ENCODE peak calls at places on chromosomes 16 and 17, in five cellular contexts. One of them, this sample, is unnamed.

GRCh38 chr17:45692661-45693060 is 91.5 kb upstream of the CRHR1 start:
- DNase-seq in A549: no peak
- DNase-seq in adrenal gland: no peak
- DNase-seq in heart left ventricle: no peak
- DNase-seq in lower leg skin: no peak
- DNase-seq in this sample: no peak

GRCh38 chr17:69050999-69051775 is 9.5 kb downstream of the ABCA9 start:
- DNase-seq in lower leg skin: no peak
- DNase-seq in adrenal gland: no peak
- DNase-seq in heart left ventricle: no peak
- DNase-seq in A549: no peak
- DNase-seq in this sample: no peak

GRCh38 chr16:87229230-87230192 is 87.7 kb downstream of the C16orf95 start:
- DNase-seq in lower leg skin: no peak
- DNase-seq in A549: no peak
- DNase-seq in adrenal gland: no peak
- DNase-seq in heart left ventricle: no peak
- DNase-seq in this sample: no peak

GRCh38 chr17:46738544-46738943 is 79.9 kb downstream of the WNT3 start:
- DNase-seq in adrenal gland: no peak
- DNase-seq in lower leg skin: no peak
- DNase-seq in A549: no peak
- DNase-seq in heart left ventricle: no peak
- DNase-seq in this sample: no peak

GRCh38 chr16:347203-347602 is 5.3 kb downstream of the AXIN1 start:
- DNase-seq in A549: no peak
- DNase-seq in lower leg skin: no peak
- DNase-seq in adrenal gland: no peak
- DNase-seq in heart left ventricle: no peak
- DNase-seq in this sample: no peak

GRCh38 chr16:962901-963814 is 7.6 kb downstream of the LMF1 start:
- DNase-seq in A549: no peak
- DNase-seq in lower leg skin: no peak
- DNase-seq in adrenal gland: no peak
- DNase-seq in heart left ventricle: peak
- DNase-seq in this sample: no peak

GRCh38 chr17:40936437-40936971 is 942 bp downstream of the KRT23 start:
- DNase-seq in A549: no peak
- DNase-seq in lower leg skin: no peak
- DNase-seq in adrenal gland: no peak
- DNase-seq in heart left ventricle: no peak
- DNase-seq in this sample: peak

GRCh38 chr16:59192551-59193199 is 458.6 kb upstream of the GOT2 start:
- DNase-seq in heart left ventricle: no peak
- DNase-seq in A549: no peak
- DNase-seq in lower leg skin: no peak
- DNase-seq in adrenal gland: peak
- DNase-seq in this sample: no peak

GRCh38 chr17:70702683-70703255 is 533.4 kb downstream of the KCNJ2 start:
- DNase-seq in A549: no peak
- DNase-seq in heart left ventricle: no peak
- DNase-seq in lower leg skin: no peak
- DNase-seq in adrenal gland: no peak
- DNase-seq in this sample: no peak

GRCh38 chr17:8326591-8327583 is 12.8 kb upstream of the ODF4 start:
- DNase-seq in heart left ventricle: peak
- DNase-seq in lower leg skin: no peak
- DNase-seq in adrenal gland: peak
- DNase-seq in A549: no peak
- DNase-seq in this sample: no peak

GRCh38 chr16:78993342-78993741 is 607.2 kb downstream of the MAF start:
- DNase-seq in adrenal gland: no peak
- DNase-seq in A549: no peak
- DNase-seq in lower leg skin: no peak
- DNase-seq in heart left ventricle: peak
- DNase-seq in this sample: no peak

GRCh38 chr16:88768041-88768876 is 16.8 kb downstream of the PIEZO1 start:
- DNase-seq in A549: no peak
- DNase-seq in lower leg skin: no peak
- DNase-seq in heart left ventricle: peak
- DNase-seq in adrenal gland: no peak
- DNase-seq in this sample: peak

GRCh38 chr17:74768069-74768762 is 7.9 kb downstream of the NAT9 start:
- DNase-seq in A549: no peak
- DNase-seq in adrenal gland: peak
- DNase-seq in lower leg skin: no peak
- DNase-seq in heart left ventricle: peak
- DNase-seq in this sample: no peak

GRCh38 chr16:17414916-17415315 is 55.8 kb downstream of the XYLT1 start:
- DNase-seq in A549: no peak
- DNase-seq in adrenal gland: no peak
- DNase-seq in lower leg skin: no peak
- DNase-seq in heart left ventricle: no peak
- DNase-seq in this sample: no peak

GRCh38 chr16:89733792-89734191 is 12.5 kb downstream of the ZNF276 start:
- DNase-seq in heart left ventricle: no peak
- DNase-seq in adrenal gland: no peak
- DNase-seq in lower leg skin: no peak
- DNase-seq in A549: no peak
- DNase-seq in this sample: no peak

GRCh38 chr17:17156107-17156506 is 50.0 kb downstream of the PLD6 start:
- DNase-seq in lower leg skin: peak
- DNase-seq in adrenal gland: no peak
- DNase-seq in A549: no peak
- DNase-seq in heart left ventricle: no peak
- DNase-seq in this sample: no peak

GRCh38 chr17:6072157-6072556 is 2.0 kb downstream of the WSCD1 start:
- DNase-seq in adrenal gland: no peak
- DNase-seq in heart left ventricle: no peak
- DNase-seq in A549: no peak
- DNase-seq in lower leg skin: no peak
- DNase-seq in this sample: no peak

GRCh38 chr17:70040336-70040735 is 34.7 kb upstream of the KCNJ16 start:
- DNase-seq in lower leg skin: no peak
- DNase-seq in heart left ventricle: no peak
- DNase-seq in A549: no peak
- DNase-seq in adrenal gland: no peak
- DNase-seq in this sample: no peak

GRCh38 chr16:84559311-84559932 is 55.0 kb upstream of the MEAK7 start:
- DNase-seq in adrenal gland: no peak
- DNase-seq in lower leg skin: no peak
- DNase-seq in A549: no peak
- DNase-seq in heart left ventricle: no peak
- DNase-seq in this sample: peak

GRCh38 chr17:17403899-17404576 is 72.8 kb upstream of the MED9 start:
- DNase-seq in adrenal gland: no peak
- DNase-seq in lower leg skin: no peak
- DNase-seq in A549: no peak
- DNase-seq in heart left ventricle: no peak
- DNase-seq in this sample: peak

GRCh38 chr17:27845264-27846041 is 45.1 kb upstream of the NOS2 start:
- DNase-seq in heart left ventricle: no peak
- DNase-seq in A549: no peak
- DNase-seq in lower leg skin: no peak
- DNase-seq in adrenal gland: no peak
- DNase-seq in this sample: peak

GRCh38 chr16:56370185-56370584 is 55.2 kb downstream of the AMFR start:
- DNase-seq in lower leg skin: no peak
- DNase-seq in adrenal gland: no peak
- DNase-seq in heart left ventricle: no peak
- DNase-seq in A549: no peak
- DNase-seq in this sample: no peak

GRCh38 chr17:55410722-55411462 is 10.7 kb downstream of the MMD start:
- DNase-seq in A549: no peak
- DNase-seq in adrenal gland: peak
- DNase-seq in heart left ventricle: no peak
- DNase-seq in lower leg skin: no peak
- DNase-seq in this sample: no peak

GRCh38 chr16:58684001-58684353 is 593 bp downstream of the SLC38A7 start:
- DNase-seq in heart left ventricle: no peak
- DNase-seq in lower leg skin: no peak
- DNase-seq in adrenal gland: peak
- DNase-seq in A549: no peak
- DNase-seq in this sample: no peak

GRCh38 chr17:63847525-63848249 is 5.2 kb upstream of the SMARCD2 start:
- DNase-seq in adrenal gland: no peak
- DNase-seq in heart left ventricle: no peak
- DNase-seq in A549: no peak
- DNase-seq in lower leg skin: no peak
- DNase-seq in this sample: no peak

GRCh38 chr16:4290236-4290830 is 17.5 kb upstream of the TFAP4 start:
- DNase-seq in A549: peak
- DNase-seq in lower leg skin: no peak
- DNase-seq in adrenal gland: peak
- DNase-seq in heart left ventricle: no peak
- DNase-seq in this sample: no peak

GRCh38 chr17:68456529-68457167 is 648 bp downstream of the WIPI1 start:
- DNase-seq in A549: peak
- DNase-seq in adrenal gland: peak
- DNase-seq in heart left ventricle: peak
- DNase-seq in lower leg skin: peak
- DNase-seq in this sample: peak

GRCh38 chr17:32988481-32989101 is 3.1 kb upstream of the SPACA3 start:
- DNase-seq in adrenal gland: no peak
- DNase-seq in heart left ventricle: no peak
- DNase-seq in lower leg skin: no peak
- DNase-seq in A549: no peak
- DNase-seq in this sample: no peak

GRCh38 chr16:25692734-25693508 is 1.2 kb downstream of the HS3ST4 start:
- DNase-seq in adrenal gland: no peak
- DNase-seq in A549: no peak
- DNase-seq in heart left ventricle: no peak
- DNase-seq in lower leg skin: no peak
- DNase-seq in this sample: no peak

GRCh38 chr16:13873835-13874438 is 46.0 kb upstream of the ERCC4 start:
- DNase-seq in heart left ventricle: no peak
- DNase-seq in lower leg skin: no peak
- DNase-seq in adrenal gland: no peak
- DNase-seq in A549: peak
- DNase-seq in this sample: no peak

GRCh38 chr17:80071116-80071980 is 30.0 kb upstream of the GAA start:
- DNase-seq in heart left ventricle: peak
- DNase-seq in lower leg skin: no peak
- DNase-seq in A549: no peak
- DNase-seq in adrenal gland: peak
- DNase-seq in this sample: peak

GRCh38 chr17:80069886-80070177 is 31.5 kb upstream of the GAA start:
- DNase-seq in heart left ventricle: no peak
- DNase-seq in adrenal gland: peak
- DNase-seq in lower leg skin: no peak
- DNase-seq in A549: no peak
- DNase-seq in this sample: no peak

GRCh38 chr17:80067393-80067986 is 31.0 kb downstream of the CCDC40 start:
- DNase-seq in A549: no peak
- DNase-seq in adrenal gland: no peak
- DNase-seq in lower leg skin: no peak
- DNase-seq in heart left ventricle: no peak
- DNase-seq in this sample: no peak

GRCh38 chr17:80068301-80069160 is 32.1 kb downstream of the CCDC40 start:
- DNase-seq in adrenal gland: peak
- DNase-seq in lower leg skin: no peak
- DNase-seq in A549: no peak
- DNase-seq in heart left ventricle: peak
- DNase-seq in this sample: no peak

GRCh38 chr17:80070375-80071115 is 30.8 kb upstream of the GAA start:
- DNase-seq in adrenal gland: no peak
- DNase-seq in heart left ventricle: no peak
- DNase-seq in A549: no peak
- DNase-seq in lower leg skin: no peak
- DNase-seq in this sample: no peak
- TF ChIP-seq POLR2A in adrenal gland: no peak
- TF ChIP-seq POLR2A in heart left ventricle: no peak
- TF ChIP-seq POLR2A in A549: no peak
- TF ChIP-seq POLR2A in lower leg skin: no peak
- TF ChIP-seq POLR2A in this sample: no peak

GRCh38 chr17:59963738-59964454 is 644 bp downstream of the RNFT1 start:
- DNase-seq in heart left ventricle: peak
- DNase-seq in A549: peak
- DNase-seq in adrenal gland: peak
- DNase-seq in lower leg skin: peak
- DNase-seq in this sample: peak

GRCh38 chr17:59962739-59963318 is 1.7 kb downstream of the RNFT1 start:
- DNase-seq in heart left ventricle: no peak
- DNase-seq in A549: no peak
- DNase-seq in lower leg skin: no peak
- DNase-seq in adrenal gland: no peak
- DNase-seq in this sample: no peak

DNA sequence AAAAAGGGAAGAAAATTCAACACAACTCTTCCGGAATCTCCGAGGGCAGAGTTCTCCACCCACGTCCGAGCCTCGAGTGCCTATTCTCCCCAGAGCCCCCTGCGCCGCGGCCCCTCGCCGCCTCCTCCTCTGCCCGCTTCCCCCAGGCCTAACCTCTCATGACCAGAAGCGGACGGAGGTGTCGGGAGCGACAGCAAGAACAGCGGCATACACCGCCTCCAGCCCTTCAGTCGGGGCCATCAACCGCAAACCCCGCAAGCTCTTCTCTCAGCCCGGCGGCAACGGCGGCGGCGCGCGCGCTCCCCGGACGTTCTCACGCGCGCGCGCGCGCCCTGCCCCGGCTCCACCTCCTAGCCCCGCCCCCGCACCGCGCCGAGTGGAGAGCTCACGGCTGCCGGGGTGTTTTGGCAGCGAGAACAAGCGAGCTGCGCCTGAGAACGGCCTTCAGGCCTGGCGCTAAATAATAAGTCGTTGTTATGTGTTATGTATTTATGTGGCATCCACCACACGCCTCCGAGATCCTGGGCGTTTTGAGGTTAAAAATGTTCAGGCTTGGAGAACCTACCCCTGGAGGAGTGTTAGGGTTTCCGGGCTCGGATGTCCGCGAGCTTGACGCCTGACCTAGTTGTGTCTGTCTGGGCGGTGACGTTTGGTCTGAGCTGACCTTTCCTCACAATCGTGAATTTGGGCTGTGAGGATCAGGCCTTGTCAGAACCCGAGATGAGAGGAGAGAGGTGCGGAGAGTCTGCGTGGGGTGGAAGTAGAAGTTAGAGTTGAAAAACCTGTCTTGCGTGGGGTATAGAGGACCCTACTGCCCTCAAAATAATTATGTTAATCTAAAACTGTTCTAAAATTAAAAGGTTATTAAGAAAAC is at the start of gene RNFT1:
- DNase-seq in lower leg skin: peak
- DNase-seq in adrenal gland: peak
- DNase-seq in heart left ventricle: peak
- DNase-seq in A549: peak
- DNase-seq in this sample: peak
- TF ChIP-seq POLR2A in lower leg skin: no peak
- TF ChIP-seq POLR2A in adrenal gland: peak
- TF ChIP-seq POLR2A in heart left ventricle: no peak
- TF ChIP-seq POLR2A in A549: peak
- TF ChIP-seq POLR2A in this sample: peak

GRCh38 chr16:2339521-2340484 is 725 bp downstream of the ABCA3 start:
- DNase-seq in adrenal gland: peak
- DNase-seq in lower leg skin: no peak
- DNase-seq in heart left ventricle: peak
- DNase-seq in A549: peak
- DNase-seq in this sample: peak
- TF ChIP-seq POLR2A in adrenal gland: no peak
- TF ChIP-seq POLR2A in lower leg skin: no peak
- TF ChIP-seq POLR2A in heart left ventricle: no peak
- TF ChIP-seq POLR2A in A549: peak
- TF ChIP-seq POLR2A in this sample: no peak

GRCh38 chr17:47970725-47971511 is at the start of gene CDK5RAP3:
- DNase-seq in A549: peak
- DNase-seq in heart left ventricle: peak
- DNase-seq in lower leg skin: peak
- DNase-seq in adrenal gland: peak
- DNase-seq in this sample: peak
- TF ChIP-seq POLR2A in A549: peak
- TF ChIP-seq POLR2A in heart left ventricle: no peak
- TF ChIP-seq POLR2A in lower leg skin: no peak
- TF ChIP-seq POLR2A in adrenal gland: peak
- TF ChIP-seq POLR2A in this sample: peak